ENCODE peak calls at places on chromosomes 16 and 17, in ten cellular contexts. O, Y, S, E, U, V, G, K, I and Q are unnamed samples.

GRCh38 chr16:73066927-73067670 is 19.2 kb upstream of the ZFHX3 start:
- DNase-seq in O (peak; percentile 75), Y (no peak), S (no peak), E (no peak), U (peak; percentile 77), V (no peak), G (peak; percentile 56), K (no peak), I (no peak), Q (no peak)

GRCh38 chr16:30649725-30650368 is 913 bp upstream of the PRR14 start:
- DNase-seq in O (peak; percentile 67), Y (no peak), S (no peak), E (no peak), U (no peak), V (no peak), G (peak; percentile 80), K (no peak), I (no peak), Q (no peak)

GRCh38 chr16:9102379-9102778 is 10.9 kb downstream of the HAPSTR1 start:
- DNase-seq in O (no peak), Y (no peak), S (no peak), E (peak; percentile 81), U (peak; percentile 82), V (no peak), G (no peak), K (peak; percentile 83), I (no peak), Q (no peak)

GRCh38 chr16:48596326-48596725 is 13.7 kb downstream of the N4BP1 start:
- DNase-seq in O (no peak), Y (no peak), S (peak; percentile 24), E (no peak), U (no peak), V (no peak), G (no peak), K (no peak), I (no peak), Q (no peak)

GRCh38 chr17:12098568-12098967 is 77.9 kb downstream of the MAP2K4 start:
- DNase-seq in O (no peak), Y (no peak), S (no peak), E (no peak), U (no peak), V (no peak), G (no peak), K (no peak), I (no peak), Q (peak; percentile 35)

GRCh38 chr17:6868579-6868978 is 37.0 kb upstream of the TEKT1 start:
- DNase-seq in O (no peak), Y (no peak), S (no peak), E (no peak), U (no peak), V (no peak), G (no peak), K (no peak), I (no peak), Q (no peak)

GRCh38 chr16:81646561-81646960 is 132.5 kb upstream of the PLCG2 start:
- DNase-seq in O (no peak), Y (no peak), S (no peak), E (peak; percentile 41), U (peak; percentile 33), V (no peak), G (no peak), K (no peak), I (no peak), Q (no peak)

GRCh38 chr17:80836971-80837481 is 154.6 kb upstream of the CHMP6 start:
- DNase-seq in O (peak; percentile 29), Y (no peak), S (no peak), E (no peak), U (no peak), V (no peak), G (peak; percentile 36), K (no peak), I (no peak), Q (no peak)

GRCh38 chr17:61556224-61557188 is 34.5 kb downstream of the NACA2 start:
- DNase-seq in O (no peak), Y (no peak), S (no peak), E (no peak), U (peak; percentile 19), V (no peak), G (no peak), K (no peak), I (no peak), Q (no peak)

GRCh38 chr17:10115536-10115932 is 82.9 kb downstream of the GAS7 start:
- DNase-seq in O (no peak), Y (no peak), S (no peak), E (no peak), U (no peak), V (peak; percentile 60), G (no peak), K (no peak), I (no peak), Q (no peak)

DNA sequence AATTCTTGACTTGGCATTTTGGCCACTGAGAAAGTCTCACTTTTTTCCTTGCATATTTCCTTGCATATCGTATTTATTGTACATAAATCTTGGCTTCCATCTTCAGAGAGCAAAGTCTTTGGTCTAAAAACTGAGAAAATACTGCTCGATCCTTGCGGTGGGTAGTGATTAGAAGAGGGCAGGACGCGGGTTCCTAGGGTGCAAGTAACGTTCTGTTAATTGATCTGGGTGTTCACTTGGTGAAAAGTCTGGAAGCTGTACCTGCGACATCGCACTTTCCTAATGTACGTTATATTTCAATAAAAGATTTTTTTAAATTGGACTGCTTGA is 758 bp upstream of the UBALD2 start:
- DNase-seq in O (no peak), Y (no peak), S (no peak), E (no peak), U (no peak), V (no peak), G (no peak), K (no peak), I (no peak), Q (no peak)
- H3K4me3 ChIP-seq in O (no peak overlapping the region), Y (peak overlapping the region; percentile 92), S (peak overlapping the region; percentile 30), E (no peak overlapping the region), U (peak overlapping the region; percentile 40), V (peak overlapping the region; percentile 36), G (no peak overlapping the region), K (peak overlapping the region; percentile 6), I (no peak overlapping the region), Q (peak overlapping the region; percentile 30)

DNA sequence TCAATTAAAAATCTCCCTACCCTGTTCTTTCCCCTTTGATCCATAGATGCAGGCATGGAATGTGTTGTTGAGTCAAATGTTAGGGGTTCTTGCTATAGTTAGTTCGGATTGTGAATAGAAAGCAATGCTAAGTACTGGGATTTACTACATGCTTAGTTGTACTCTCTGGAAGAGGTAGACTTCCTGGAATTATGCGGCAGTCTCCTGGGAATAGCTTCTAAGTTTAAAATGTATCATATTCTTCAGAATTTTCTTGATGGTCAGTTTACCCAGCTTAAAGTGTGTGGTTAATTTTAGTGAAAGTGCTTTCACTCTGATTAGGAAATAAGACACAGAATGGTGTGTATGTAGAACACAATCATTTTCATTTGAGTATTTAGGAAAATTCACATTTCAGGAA is 3.5 kb downstream of the CLTC start:
- DNase-seq in O (no peak), Y (no peak), S (no peak), E (no peak), U (peak; percentile 18), V (no peak), G (no peak), K (no peak), I (no peak), Q (no peak)
- H3K4me3 ChIP-seq in O (no peak overlapping the region), Y (peak overlapping the region; percentile 4), S (no peak overlapping the region), E (peak overlapping the region; percentile 73), U (peak overlapping the region; percentile 98), V (peak overlapping the region; percentile 82), G (no peak overlapping the region), K (peak overlapping the region; percentile 2), I (no peak overlapping the region), Q (peak overlapping the region; percentile 42)

DNA sequence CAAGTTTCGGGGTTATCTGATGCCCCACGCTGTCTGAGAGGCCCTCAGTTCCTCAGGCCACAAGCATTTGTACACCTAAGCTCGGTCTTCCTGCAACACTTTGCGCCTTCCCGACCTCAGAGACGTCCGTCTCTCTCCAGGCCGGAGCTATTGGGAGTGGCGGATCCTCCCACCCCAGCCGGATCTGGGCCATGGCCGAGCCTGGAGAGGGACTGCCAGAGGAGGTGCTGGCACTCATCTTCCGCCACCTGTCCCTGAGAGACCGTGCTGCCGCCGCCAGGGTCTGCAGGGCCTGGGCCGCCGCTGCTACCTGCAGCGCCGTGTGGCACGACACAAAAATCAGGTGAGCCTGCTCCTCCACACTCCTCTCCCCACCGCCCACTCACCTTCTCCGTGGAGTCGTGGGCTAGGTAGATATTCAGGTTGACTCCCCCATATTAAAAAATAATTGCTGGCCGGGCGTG is 1.9 kb downstream of the FBXL8 start:
- DNase-seq in O (no peak), Y (no peak), S (no peak), E (no peak), U (no peak), V (no peak), G (peak; percentile 82), K (no peak), I (no peak), Q (no peak)
- H3K4me3 ChIP-seq in O (no peak overlapping the region), Y (peak overlapping the region; percentile 89), S (no peak overlapping the region), E (peak overlapping the region; percentile 92), U (peak overlapping the region; percentile 97), V (no peak overlapping the region), G (no peak overlapping the region), K (peak overlapping the region; percentile 15), I (no peak overlapping the region), Q (no peak overlapping the region)

GRCh38 chr17:40323317-40323716 is 14.3 kb downstream of the RARA start:
- DNase-seq in O (no peak), Y (no peak), S (no peak), E (no peak), U (no peak), V (no peak), G (peak; percentile 25), K (no peak), I (no peak), Q (no peak)
- H3K4me3 ChIP-seq in O (no peak overlapping the region), Y (peak overlapping the region; percentile 89), S (peak overlapping the region; percentile 97), E (no peak overlapping the region), U (no peak overlapping the region), V (no peak overlapping the region), G (no peak overlapping the region), K (peak overlapping the region; percentile 20), I (no peak overlapping the region), Q (peak overlapping the region; percentile 82)

DNA sequence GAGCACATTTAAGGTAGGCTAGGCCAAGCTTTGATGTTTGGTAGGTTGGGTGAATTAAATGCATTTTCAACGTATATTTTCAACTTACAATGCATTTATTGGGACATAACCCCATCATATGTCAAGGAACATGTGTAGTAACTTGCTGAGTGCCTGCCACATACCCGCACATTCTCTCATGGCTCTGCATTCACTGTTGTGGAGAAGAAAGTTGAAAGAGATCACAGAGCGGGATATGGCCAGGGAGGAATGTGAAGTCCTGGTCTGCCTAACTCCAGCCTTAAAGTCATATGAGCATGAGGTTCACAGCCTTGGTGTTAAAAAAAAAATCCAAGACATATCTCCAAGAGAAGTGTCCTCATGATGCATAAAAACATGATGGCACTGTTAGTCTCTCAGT is 79.1 kb downstream of the CFDP1 start:
- DNase-seq in O (no peak), Y (no peak), S (no peak), E (no peak), U (no peak), V (no peak), G (no peak), K (no peak), I (no peak), Q (no peak)
- H3K4me3 ChIP-seq in O (no peak overlapping the region), Y (no peak overlapping the region), S (no peak overlapping the region), E (no peak overlapping the region), U (no peak overlapping the region), V (no peak overlapping the region), G (no peak overlapping the region), K (no peak overlapping the region), I (no peak overlapping the region), Q (no peak overlapping the region)

GRCh38 chr17:40018211-40019121 is 3.2 kb downstream of the CSF3 start:
- DNase-seq in O (no peak), Y (peak; percentile 47), S (no peak), E (no peak), U (no peak), V (no peak), G (peak; percentile 56), K (no peak), I (peak; percentile 29), Q (no peak)
- H3K4me3 ChIP-seq in O (no peak overlapping the region), Y (no peak overlapping the region), S (no peak overlapping the region), E (no peak overlapping the region), U (no peak overlapping the region), V (no peak overlapping the region), G (no peak overlapping the region), K (no peak overlapping the region), I (no peak overlapping the region), Q (no peak overlapping the region)